ENCODE peak calls at places on chromosomes 16 and 17, in eight cellular contexts. C, J, S, Z, D, L, P and F are unnamed samples.

GRCh38 chr17:50055426-50056216 is at the start of gene ITGA3:
- DNase-seq in C (peak; percentile 87), J (peak; percentile 88), S (peak; percentile 94), Z (peak; percentile 39), D (peak; percentile 88), L (no peak), P (peak; percentile 98), F (no peak)

GRCh38 chr17:30332057-30332542 is 1.8 kb downstream of the TMIGD1 start:
- DNase-seq in C (peak; percentile 56), J (no peak), S (no peak), Z (no peak), D (no peak), L (peak; percentile 31), P (no peak), F (no peak)

GRCh38 chr16:4656221-4656620 is 31.6 kb downstream of the MGRN1 start:
- DNase-seq in C (no peak), J (no peak), S (no peak), Z (no peak), D (no peak), L (no peak), P (no peak), F (no peak)

GRCh38 chr17:50059759-50060273 is 3.9 kb downstream of the ITGA3 start:
- DNase-seq in C (no peak), J (no peak), S (peak; percentile 96), Z (no peak), D (no peak), L (no peak), P (no peak), F (no peak)

GRCh38 chr17:16398270-16399267 is 16.8 kb upstream of the TRPV2 start:
- DNase-seq in C (no peak), J (no peak), S (no peak), Z (no peak), D (no peak), L (no peak), P (no peak), F (no peak)

GRCh38 chr17:79608729-79609039 is 2.2 kb downstream of the RBFOX3 start:
- DNase-seq in C (no peak), J (no peak), S (no peak), Z (no peak), D (no peak), L (no peak), P (no peak), F (no peak)

GRCh38 chr17:80034977-80035686 is 540 bp downstream of the TBC1D16 start:
- DNase-seq in C (peak; percentile 47), J (peak; percentile 41), S (no peak), Z (no peak), D (peak; percentile 32), L (no peak), P (no peak), F (no peak)

GRCh38 chr16:85928411-85928820 is 29.5 kb downstream of the IRF8 start:
- DNase-seq in C (peak; percentile 51), J (no peak), S (peak; percentile 71), Z (peak; percentile 41), D (peak; percentile 44), L (peak; percentile 9), P (no peak), F (no peak)

GRCh38 chr17:62765351-62765750 is 42.8 kb downstream of the MARCHF10 start:
- DNase-seq in C (no peak), J (no peak), S (no peak), Z (no peak), D (no peak), L (no peak), P (no peak), F (no peak)

GRCh38 chr16:81214745-81215166 is 23.7 kb upstream of the BCO1 start:
- DNase-seq in C (no peak), J (no peak), S (no peak), Z (no peak), D (no peak), L (no peak), P (peak; percentile 37), F (no peak)
- TF ChIP-seq CTCF in C (peak; percentile 24), J (peak; percentile 17), S (no peak), Z (no peak), D (no peak), L (peak; percentile 44), P (peak; percentile 96), F (no peak)

DNA sequence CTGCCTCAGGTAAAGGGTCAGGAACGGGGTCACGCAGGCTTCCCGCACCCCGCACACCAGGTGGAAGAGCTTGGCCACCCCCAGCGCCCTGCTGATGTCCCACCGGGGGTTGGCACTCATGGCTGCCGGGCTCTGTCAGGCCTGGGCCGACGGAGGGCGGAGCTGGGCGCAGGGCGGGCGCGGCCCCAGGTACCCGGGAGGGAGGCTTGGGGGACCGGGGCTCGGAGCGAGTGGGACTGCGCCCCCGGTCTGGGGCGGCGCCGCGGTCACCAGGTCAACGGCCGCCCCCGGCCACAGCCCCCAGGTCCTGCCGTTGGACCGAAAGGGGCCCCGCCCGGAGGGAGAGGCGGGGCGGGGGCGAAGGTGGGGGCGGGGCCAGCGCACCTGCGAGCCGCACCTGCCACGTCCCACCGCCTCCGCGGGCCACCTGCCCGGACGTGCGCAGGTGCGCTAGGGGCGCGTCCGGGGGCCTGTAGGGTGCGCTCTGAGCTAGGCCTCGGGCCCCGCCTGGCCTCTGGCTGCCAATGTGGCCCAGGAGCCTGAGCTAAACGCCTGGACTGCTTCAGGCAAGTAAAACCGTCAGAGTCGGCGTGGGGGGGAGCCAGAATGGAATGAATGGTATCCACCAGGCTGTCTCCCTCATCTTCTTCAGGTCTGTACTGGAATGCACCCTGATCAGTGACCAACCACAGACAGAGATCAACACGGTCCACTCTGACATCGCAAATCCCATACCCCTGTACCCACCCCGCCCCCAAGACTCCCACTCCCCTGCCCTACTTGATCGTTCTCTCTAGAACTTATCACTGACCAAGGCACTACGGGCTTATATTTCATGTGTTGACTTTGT is at the start of gene MFSD6L:
- DNase-seq in C (peak; percentile 85), J (peak; percentile 12), S (no peak), Z (peak; percentile 5), D (peak; percentile 57), L (no peak), P (no peak), F (no peak)
- TF ChIP-seq CTCF in C (peak; percentile 18), J (no peak), S (no peak), Z (no peak), D (no peak), L (peak; percentile 8), P (no peak), F (no peak)

GRCh38 chr17:67993153-67993997 is 2.9 kb downstream of the C17orf58 start:
- DNase-seq in C (peak; percentile 95), J (peak; percentile 68), S (peak; percentile 91), Z (peak; percentile 58), D (peak; percentile 84), L (no peak), P (peak; percentile 81), F (peak; percentile 34)
- TF ChIP-seq CTCF in C (no peak), J (no peak), S (peak; percentile 11), Z (no peak), D (no peak), L (no peak), P (no peak), F (no peak)

GRCh38 chr17:35587074-35587961 is at the start of gene AP2B1:
- DNase-seq in C (peak; percentile 95), J (peak; percentile 90), S (peak; percentile 97), Z (peak; percentile 95), D (peak; percentile 93), L (peak; percentile 94), P (peak; percentile 95), F (peak; percentile 97)
- TF ChIP-seq CTCF in C (no peak), J (no peak), S (no peak), Z (no peak), D (no peak), L (no peak), P (no peak), F (no peak)

DNA sequence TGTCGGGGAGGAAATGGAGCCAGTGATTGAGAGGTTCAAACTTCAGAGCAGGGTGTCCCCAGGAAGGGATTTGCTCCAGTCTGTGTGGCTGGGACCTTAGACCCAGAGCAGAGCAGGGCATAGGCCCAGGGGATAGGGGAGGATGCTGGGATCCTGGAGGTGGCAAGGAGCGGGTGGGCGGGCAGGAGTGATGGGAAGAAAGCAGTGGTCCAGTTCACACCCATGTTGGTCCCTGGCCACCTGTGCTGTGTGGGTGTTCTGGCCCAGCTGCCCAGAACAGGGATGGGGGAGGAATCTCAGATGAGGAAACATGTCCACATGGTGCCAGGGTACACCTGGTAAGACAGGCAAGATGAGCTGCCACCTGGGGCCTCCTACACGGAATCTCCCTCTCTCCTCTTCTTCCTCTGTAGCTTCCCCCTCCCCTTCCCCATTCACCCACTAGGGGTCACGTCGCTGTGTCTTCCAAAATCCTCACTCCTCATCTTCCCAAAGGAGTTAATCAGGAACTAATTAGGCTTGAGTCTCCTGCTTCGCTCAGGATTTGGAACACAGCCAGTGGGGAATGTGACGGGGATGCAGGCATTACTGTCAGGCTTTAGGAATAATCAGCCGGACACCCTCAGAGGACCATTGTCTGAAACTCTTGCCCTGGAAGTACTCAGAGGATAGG is 2.3 kb downstream of the BEAN1 start:
- DNase-seq in C (no peak), J (no peak), S (no peak), Z (no peak), D (no peak), L (no peak), P (no peak), F (no peak)
- TF ChIP-seq CTCF in C (no peak), J (no peak), S (no peak), Z (no peak), D (no peak), L (peak; percentile 8), P (no peak), F (no peak)

DNA sequence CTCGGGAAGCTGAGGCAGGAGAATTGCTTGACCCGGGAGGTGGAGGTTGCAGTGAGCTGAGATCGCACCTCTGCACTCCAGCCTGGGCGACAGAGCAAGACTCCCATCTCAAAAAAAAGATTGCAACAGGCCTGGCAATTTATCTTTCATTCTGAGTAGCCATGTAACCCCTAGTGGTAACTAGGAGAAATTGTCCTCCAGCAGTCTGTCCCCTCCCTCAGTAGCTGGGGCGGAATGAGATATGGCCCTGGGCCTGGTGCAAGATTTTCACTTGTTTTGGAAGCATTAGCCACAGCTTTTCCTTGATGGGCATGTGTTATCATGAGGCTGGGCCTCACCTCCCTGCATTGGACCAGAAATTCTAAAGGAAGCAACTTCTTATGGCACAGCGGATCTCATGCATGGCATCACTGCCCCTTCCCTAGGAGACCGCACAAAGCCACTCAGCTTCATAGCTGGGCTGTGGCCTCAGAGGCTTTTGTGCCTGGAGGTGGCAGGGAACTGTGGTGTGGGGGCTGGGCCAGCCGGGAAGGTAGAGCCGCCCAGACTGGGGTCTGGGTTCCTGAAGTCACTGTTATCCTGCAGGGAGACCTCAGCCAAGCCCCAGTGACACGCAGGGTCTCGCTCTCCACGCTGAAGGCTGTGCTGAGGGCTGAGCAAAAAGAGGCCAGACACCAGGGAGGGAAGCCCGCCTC is 13.4 kb downstream of the NATD1 start:
- DNase-seq in C (no peak), J (peak; percentile 41), S (no peak), Z (no peak), D (no peak), L (no peak), P (no peak), F (no peak)
- TF ChIP-seq CTCF in C (peak; percentile 32), J (peak; percentile 43), S (peak; percentile 40), Z (no peak), D (peak; percentile 17), L (peak; percentile 49), P (peak; percentile 12), F (no peak)